ENCODE peak calls at places on chromosomes 3 and 15, in eight cellular contexts. W is cardiac muscle cell; P is stimulated activated CD4-positive, alpha-beta T cell treated with anti-CD3 and anti-CD28 coated beads, TNF-alpha, amount 100 ng/mL, for 1 hour; N is ELR; J is epithelial cell of esophagus; V is HuH-7.5; A is GM12865; S is NCI-H2081. C is an unnamed sample.

GRCh38 chr3:150240891-150241290 is 167.2 kb upstream of the TSC22D2 start:
- DNase-seq in W (no peak), J (no peak), V (no peak), S (no peak), P (no peak), N (no peak), A (no peak), C (no peak)

GRCh38 chr3:40780801-40781406 is 256.1 kb downstream of the ZNF621 start:
- DNase-seq in N (no peak), A (no peak), V (no peak), W (no peak), P (no peak), J (peak), S (no peak), C (peak)

GRCh38 chr3:52986938-52987337 is 58.9 kb downstream of the SFMBT1 start:
- DNase-seq in J (peak), A (no peak), S (no peak), V (no peak), N (peak), P (no peak), W (peak), C (no peak)

GRCh38 chr3:133838916-133839800 is 33.5 kb downstream of the SRPRB start:
- DNase-seq in A (no peak), N (no peak), V (no peak), S (no peak), P (no peak), J (no peak), W (no peak), C (no peak)

GRCh38 chr3:53579636-53580035 is 85.2 kb downstream of the CACNA1D start:
- DNase-seq in J (no peak), A (no peak), W (no peak), S (no peak), V (no peak), N (no peak), P (no peak), C (no peak)

GRCh38 chr15:64731012-64731806 is 44.2 kb downstream of the RBPMS2 start:
- DNase-seq in A (peak), N (peak), J (peak), P (peak), S (peak), W (peak), V (peak), C (peak)

GRCh38 chr15:101675015-101675414 is 22.8 kb upstream of the TM2D3 start:
- DNase-seq in J (peak), W (no peak), V (no peak), P (no peak), N (peak), A (peak), S (no peak), C (peak)

GRCh38 chr3:8709287-8709686 is 24.3 kb upstream of the CAV3 start:
- DNase-seq in J (no peak), W (no peak), V (no peak), A (no peak), S (no peak), N (no peak), P (no peak), C (no peak)

GRCh38 chr15:27681038-27681437 is 418.1 kb downstream of the OCA2 start:
- DNase-seq in J (no peak), V (peak), W (no peak), P (no peak), N (no peak), S (no peak), A (no peak), C (no peak)

GRCh38 chr15:70892002-70892911 is at the start of the genes LRRC49 and THAP10:
- DNase-seq in A (peak), W (peak), N (peak), J (peak), P (no peak), V (peak), S (peak), C (peak)

GRCh38 chr3:49359623-49360022 is 1.5 kb upstream of the GPX1 start:
- DNase-seq in S (no peak), W (no peak), P (no peak), V (no peak), A (no peak), N (peak), J (peak), C (no peak)

GRCh38 chr3:171163724-171164465 is 137.4 kb upstream of the SLC2A2 start:
- DNase-seq in P (no peak), W (no peak), S (no peak), A (no peak), N (peak), V (no peak), J (peak), C (peak)